ENCODE peak calls at places on chromosomes 5 and 9, in four cellular contexts. D is activated CD4-positive, alpha-beta T cell treated with anti-CD3 and anti-CD28 coated beads, Interleukin-2, amount 50 U/mL, for 1 hour; E is stimulated activated CD4-positive, alpha-beta T cell treated with anti-CD3 and anti-CD28 coated beads, Interleukin-1b, Interleukin-23, amount 100 ng/mL, for 48 hours; H is NCI-H774. C is an unnamed sample.
A peak's percentile ranks its signal among the peaks of the same experiment; 100 is the strongest.

GRCh38 chr5:170263906-170264305 is 31.1 kb downstream of the C5orf58 start:
- DNase-seq in D (no peak), E (no peak), H (no peak), C (no peak)

GRCh38 chr5:122151640-122152039 is 22.3 kb downstream of the ZNF474 start:
- DNase-seq in D (no peak), E (no peak), H (no peak), C (no peak)

GRCh38 chr5:141821430-141821925 is 56.7 kb downstream of the PCDH1 start:
- DNase-seq in D (no peak), E (no peak), H (no peak), C (no peak)

GRCh38 chr5:468401-468800 is 25.4 kb downstream of the EXOC3 start:
- DNase-seq in D (no peak), E (no peak), H (no peak), C (no peak)

GRCh38 chr5:67310740-67311139 is 114.1 kb upstream of the CD180 start:
- DNase-seq in D (no peak), E (no peak), H (no peak), C (no peak)

GRCh38 chr5:156922207-156922792 is 40.7 kb downstream of the TIMD4 start:
- DNase-seq in D (no peak), E (no peak), H (no peak), C (no peak)

GRCh38 chr5:95084757-95085156 is 200.1 kb downstream of the MCTP1 start:
- DNase-seq in D (no peak), E (no peak), H (no peak), C (no peak)

GRCh38 chr9:132247942-132248341 is 86.1 kb downstream of the NTNG2 start:
- DNase-seq in D (no peak), E (no peak), H (no peak), C (no peak)

GRCh38 chr5:161001604-161002003 is 149.6 kb upstream of the ATP10B start:
- DNase-seq in D (no peak), E (no peak), H (no peak), C (no peak)

GRCh38 chr5:149153751-149154610 is 12.7 kb downstream of the ABLIM3 start:
- DNase-seq in D (no peak), E (no peak), H (peak; percentile 28), C (no peak)

GRCh38 chr5:132007399-132008162 is 3.9 kb downstream of the ACSL6 start:
- DNase-seq in D (peak; percentile 76), E (peak; percentile 77), H (peak; percentile 47), C (peak; percentile 5)

GRCh38 chr9:93184439-93185221 is 691 bp downstream of the WNK2 start:
- DNase-seq in D (no peak), E (no peak), H (no peak), C (no peak)

GRCh38 chr9:83219154-83219923 is 156.4 kb upstream of the RASEF start:
- DNase-seq in D (no peak), E (peak; percentile 5), H (peak; percentile 80), C (peak; percentile 15)

GRCh38 chr5:123721721-123722276 is 209.8 kb downstream of the CSNK1G3 start:
- DNase-seq in D (no peak), E (no peak), H (no peak), C (no peak)

GRCh38 chr5:169248520-169248919 is 52.4 kb downstream of the SLIT3 start:
- DNase-seq in D (no peak), E (no peak), H (no peak), C (no peak)

GRCh38 chr5:132301341-132302274 is 7.4 kb downstream of the SLC22A4 start:
- DNase-seq in D (no peak), E (no peak), H (no peak), C (no peak)

GRCh38 chr5:61256474-61256873 is 75.6 kb upstream of the ZSWIM6 start:
- DNase-seq in D (no peak), E (no peak), H (no peak), C (no peak)

GRCh38 chr9:136138566-136138965 is 19.9 kb upstream of the TMEM250 start:
- DNase-seq in D (peak; percentile 35), E (peak; percentile 52), H (peak; percentile 80), C (no peak)

GRCh38 chr5:122773615-122774014 is 1.3 kb upstream of the SNX2 start:
- DNase-seq in D (no peak), E (no peak), H (no peak), C (no peak)

GRCh38 chr5:133952729-133953567 is 15.5 kb downstream of the C5orf15 start:
- DNase-seq in D (no peak), E (no peak), H (no peak), C (no peak)

GRCh38 chr9:105694320-105694847 is at the start of gene TMEM38B:
- DNase-seq in D (peak; percentile 74), E (peak; percentile 70), H (peak; percentile 86), C (peak; percentile 73)

GRCh38 chr9:108049026-108049591 is 559.5 kb upstream of the KLF4 start:
- DNase-seq in D (no peak), E (no peak), H (no peak), C (no peak)

GRCh38 chr5:139882961-139883539 is 87.4 kb downstream of the PSD2 start:
- DNase-seq in D (no peak), E (no peak), H (no peak), C (no peak)

GRCh38 chr5:108529381-108529780 is 147.5 kb upstream of the FBXL17 start:
- DNase-seq in D (no peak), E (no peak), H (no peak), C (no peak)

GRCh38 chr9:90326219-90326618 is 316.4 kb downstream of the DIRAS2 start:
- DNase-seq in D (no peak), E (no peak), H (no peak), C (no peak)

GRCh38 chr5:151016700-151017099 is 3.7 kb upstream of the GPX3 start:
- DNase-seq in D (no peak), E (no peak), H (no peak), C (no peak)

GRCh38 chr5:13859285-13859684 is 85.2 kb downstream of the DNAH5 start:
- DNase-seq in D (no peak), E (no peak), H (no peak), C (no peak)

GRCh38 chr9:82091610-82092009 is 103.0 kb downstream of the SPATA31D1 start:
- DNase-seq in D (no peak), E (no peak), H (no peak), C (no peak)

GRCh38 chr5:1648806-1649205 is 125.0 kb upstream of the LPCAT1 start:
- DNase-seq in D (no peak), E (no peak), H (no peak), C (no peak)

GRCh38 chr5:38466444-38467189 is 89.8 kb downstream of the LIFR start:
- DNase-seq in D (no peak), E (no peak), H (no peak), C (no peak)

C was measured in KG1.